ENCODE peak calls at places on chromosomes 12 and 14, in eight cellular contexts. One of them, this sample, is unnamed.

GRCh38 chr14:90720336-90720735 is 95.9 kb downstream of the TTC7B start:
- DNase-seq in AG09309: no peak
- DNase-seq in A549: no peak
- DNase-seq in AG04449: no peak
- DNase-seq in astrocyte of the spinal cord: no peak
- DNase-seq in heart left ventricle: no peak
- DNase-seq in tibial artery: no peak
- DNase-seq in BE2C: peak
- DNase-seq in this sample: no peak

GRCh38 chr12:93111791-93112208 is 182.7 kb upstream of the EEA1 start:
- DNase-seq in A549: no peak
- DNase-seq in BE2C: no peak
- DNase-seq in tibial artery: no peak
- DNase-seq in AG04449: no peak
- DNase-seq in astrocyte of the spinal cord: no peak
- DNase-seq in AG09309: no peak
- DNase-seq in heart left ventricle: no peak
- DNase-seq in this sample: no peak

GRCh38 chr12:21562859-21563258 is 36.8 kb downstream of the SPX start:
- DNase-seq in A549: no peak
- DNase-seq in tibial artery: no peak
- DNase-seq in BE2C: no peak
- DNase-seq in AG04449: no peak
- DNase-seq in heart left ventricle: no peak
- DNase-seq in astrocyte of the spinal cord: no peak
- DNase-seq in AG09309: no peak
- DNase-seq in this sample: no peak

GRCh38 chr12:88309546-88309945 is 167.4 kb downstream of the TMTC3 start:
- DNase-seq in AG04449: no peak
- DNase-seq in AG09309: peak
- DNase-seq in tibial artery: no peak
- DNase-seq in heart left ventricle: no peak
- DNase-seq in astrocyte of the spinal cord: peak
- DNase-seq in A549: no peak
- DNase-seq in BE2C: no peak
- DNase-seq in this sample: peak

GRCh38 chr12:115354476-115354890 is 670.5 kb upstream of the TBX3 start:
- DNase-seq in AG04449: no peak
- DNase-seq in A549: no peak
- DNase-seq in heart left ventricle: no peak
- DNase-seq in astrocyte of the spinal cord: no peak
- DNase-seq in tibial artery: no peak
- DNase-seq in BE2C: no peak
- DNase-seq in AG09309: no peak
- DNase-seq in this sample: no peak

GRCh38 chr12:108734200-108734906 is 3.0 kb upstream of the CORO1C start:
- DNase-seq in BE2C: no peak
- DNase-seq in astrocyte of the spinal cord: peak
- DNase-seq in tibial artery: peak
- DNase-seq in A549: peak
- DNase-seq in AG04449: peak
- DNase-seq in heart left ventricle: no peak
- DNase-seq in AG09309: peak
- DNase-seq in this sample: peak

GRCh38 chr12:132139912-132140311 is 4.2 kb downstream of the DDX51 start:
- DNase-seq in heart left ventricle: no peak
- DNase-seq in BE2C: peak
- DNase-seq in astrocyte of the spinal cord: no peak
- DNase-seq in A549: no peak
- DNase-seq in tibial artery: peak
- DNase-seq in AG09309: no peak
- DNase-seq in AG04449: no peak
- DNase-seq in this sample: no peak

GRCh38 chr12:117452071-117452470 is 90.6 kb upstream of the NOS1 start:
- DNase-seq in BE2C: no peak
- DNase-seq in astrocyte of the spinal cord: no peak
- DNase-seq in AG09309: no peak
- DNase-seq in heart left ventricle: no peak
- DNase-seq in A549: no peak
- DNase-seq in AG04449: no peak
- DNase-seq in tibial artery: no peak
- DNase-seq in this sample: no peak

GRCh38 chr14:34043627-34044372 is 92.9 kb upstream of the EGLN3 start:
- DNase-seq in A549: peak
- DNase-seq in astrocyte of the spinal cord: no peak
- DNase-seq in AG09309: no peak
- DNase-seq in BE2C: no peak
- DNase-seq in heart left ventricle: no peak
- DNase-seq in tibial artery: no peak
- DNase-seq in AG04449: no peak
- DNase-seq in this sample: no peak

GRCh38 chr14:76514599-76514998 is 138.7 kb downstream of the ESRRB start:
- DNase-seq in astrocyte of the spinal cord: no peak
- DNase-seq in heart left ventricle: no peak
- DNase-seq in tibial artery: peak
- DNase-seq in AG09309: no peak
- DNase-seq in AG04449: no peak
- DNase-seq in BE2C: peak
- DNase-seq in A549: peak
- DNase-seq in this sample: peak
- TF ChIP-seq CTCF in astrocyte of the spinal cord: no peak
- TF ChIP-seq CTCF in heart left ventricle: no peak
- TF ChIP-seq CTCF in tibial artery: no peak
- TF ChIP-seq CTCF in AG09309: peak
- TF ChIP-seq CTCF in AG04449: no peak
- TF ChIP-seq CTCF in BE2C: peak
- TF ChIP-seq CTCF in A549: peak
- TF ChIP-seq CTCF in this sample: no peak

DNA sequence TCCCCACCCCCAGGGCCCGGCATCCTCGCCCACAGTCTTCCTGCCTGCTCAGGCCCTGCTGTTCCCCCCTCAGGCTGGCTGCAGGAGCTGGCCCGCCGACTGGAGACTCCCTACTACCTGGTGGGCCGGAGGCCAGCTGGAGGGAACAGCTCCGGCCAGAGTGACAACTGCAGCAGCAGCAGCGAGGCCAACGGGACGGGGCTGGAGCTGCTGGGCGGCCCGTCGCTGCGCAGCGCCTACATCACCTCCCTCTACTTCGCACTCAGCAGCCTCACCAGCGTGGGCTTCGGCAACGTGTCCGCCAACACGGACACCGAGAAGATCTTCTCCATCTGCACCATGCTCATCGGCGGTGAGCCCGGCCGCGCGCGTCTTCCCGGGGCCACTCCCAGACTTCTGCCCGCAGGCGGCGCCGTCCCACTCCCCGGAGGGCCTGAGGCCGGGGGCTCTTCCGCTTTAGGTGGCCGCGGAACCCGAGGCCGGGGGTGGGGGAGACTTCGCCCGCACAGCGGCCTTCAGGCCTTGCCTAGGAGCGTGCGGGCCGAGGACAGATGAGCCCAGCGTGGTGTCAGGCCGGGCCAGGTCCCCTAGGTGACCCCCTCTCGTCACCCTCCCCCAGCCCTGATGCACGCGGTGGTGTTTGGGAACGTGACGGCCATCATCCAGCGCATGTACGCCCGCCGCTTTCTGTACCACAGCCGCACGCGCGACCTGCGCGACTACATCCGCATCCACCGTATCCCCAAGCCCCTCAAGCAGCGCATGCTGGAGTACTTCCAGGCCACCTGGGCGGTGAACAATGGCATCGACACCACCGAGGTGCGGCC is 10.2 kb downstream of the KCNH3 start:
- DNase-seq in A549: no peak
- DNase-seq in tibial artery: no peak
- DNase-seq in AG09309: no peak
- DNase-seq in astrocyte of the spinal cord: no peak
- DNase-seq in heart left ventricle: no peak
- DNase-seq in BE2C: no peak
- DNase-seq in AG04449: no peak
- DNase-seq in this sample: no peak
- TF ChIP-seq CTCF in A549: no peak
- TF ChIP-seq CTCF in tibial artery: peak
- TF ChIP-seq CTCF in AG09309: peak
- TF ChIP-seq CTCF in astrocyte of the spinal cord: peak
- TF ChIP-seq CTCF in heart left ventricle: peak
- TF ChIP-seq CTCF in BE2C: no peak
- TF ChIP-seq CTCF in AG04449: peak
- TF ChIP-seq CTCF in this sample: peak

GRCh38 chr14:22494486-22495135 is 94.4 kb downstream of the DAD1 start:
- DNase-seq in astrocyte of the spinal cord: no peak
- DNase-seq in tibial artery: no peak
- DNase-seq in AG04449: no peak
- DNase-seq in BE2C: no peak
- DNase-seq in heart left ventricle: no peak
- DNase-seq in AG09309: no peak
- DNase-seq in A549: no peak
- DNase-seq in this sample: no peak
- TF ChIP-seq CTCF in astrocyte of the spinal cord: no peak
- TF ChIP-seq CTCF in tibial artery: no peak
- TF ChIP-seq CTCF in AG04449: no peak
- TF ChIP-seq CTCF in BE2C: no peak
- TF ChIP-seq CTCF in heart left ventricle: no peak
- TF ChIP-seq CTCF in AG09309: no peak
- TF ChIP-seq CTCF in A549: no peak
- TF ChIP-seq CTCF in this sample: no peak

DNA sequence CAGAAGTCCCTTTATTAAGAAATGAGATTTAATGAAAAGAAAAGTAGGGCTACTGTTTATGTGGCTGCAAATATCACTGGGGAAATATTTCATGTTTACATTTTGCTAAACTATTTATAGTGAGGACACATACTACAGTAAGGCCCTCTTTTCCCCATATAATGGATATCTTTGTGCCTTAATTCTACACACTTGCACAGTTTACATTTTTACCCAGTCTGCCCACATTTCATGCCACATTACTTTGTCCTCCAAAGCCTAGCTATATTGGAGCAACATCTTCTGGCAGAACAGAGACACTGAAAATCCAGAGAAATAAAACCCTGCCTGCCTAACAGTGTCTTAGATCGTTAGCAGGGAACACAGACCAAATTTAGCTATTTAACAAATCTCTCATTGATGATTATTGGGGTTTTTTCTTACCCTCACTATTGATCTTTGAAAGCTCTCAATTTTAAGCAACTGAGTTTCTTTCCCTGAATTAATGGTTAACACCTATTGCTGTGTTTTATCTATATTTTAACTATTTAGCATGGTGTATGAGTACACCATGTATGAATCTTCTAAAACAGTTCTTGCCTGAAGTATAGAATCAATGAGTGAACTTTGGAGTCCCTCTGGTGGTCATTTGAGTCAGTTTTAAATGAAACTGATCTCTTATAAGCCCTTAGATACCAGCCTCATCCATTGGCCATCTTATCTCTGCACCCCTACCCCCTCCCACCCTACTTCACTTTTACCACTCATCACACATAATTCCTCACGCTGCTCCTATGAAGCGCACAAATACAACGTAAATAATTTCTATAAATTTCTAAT is 170.2 kb downstream of the BCAT1 start:
- DNase-seq in AG09309: peak
- DNase-seq in heart left ventricle: no peak
- DNase-seq in BE2C: no peak
- DNase-seq in AG04449: no peak
- DNase-seq in A549: peak
- DNase-seq in astrocyte of the spinal cord: peak
- DNase-seq in tibial artery: no peak
- DNase-seq in this sample: peak
- TF ChIP-seq CTCF in AG09309: peak
- TF ChIP-seq CTCF in heart left ventricle: peak
- TF ChIP-seq CTCF in BE2C: peak
- TF ChIP-seq CTCF in AG04449: peak
- TF ChIP-seq CTCF in A549: peak
- TF ChIP-seq CTCF in astrocyte of the spinal cord: peak
- TF ChIP-seq CTCF in tibial artery: peak
- TF ChIP-seq CTCF in this sample: peak

GRCh38 chr14:80213602-80214001 is 2.3 kb upstream of the DIO2 start:
- DNase-seq in astrocyte of the spinal cord: peak
- DNase-seq in AG04449: no peak
- DNase-seq in tibial artery: no peak
- DNase-seq in AG09309: peak
- DNase-seq in A549: peak
- DNase-seq in BE2C: peak
- DNase-seq in heart left ventricle: no peak
- DNase-seq in this sample: peak
- TF ChIP-seq CTCF in astrocyte of the spinal cord: peak
- TF ChIP-seq CTCF in AG04449: peak
- TF ChIP-seq CTCF in tibial artery: no peak
- TF ChIP-seq CTCF in AG09309: peak
- TF ChIP-seq CTCF in A549: peak
- TF ChIP-seq CTCF in BE2C: peak
- TF ChIP-seq CTCF in heart left ventricle: no peak
- TF ChIP-seq CTCF in this sample: peak

DNA sequence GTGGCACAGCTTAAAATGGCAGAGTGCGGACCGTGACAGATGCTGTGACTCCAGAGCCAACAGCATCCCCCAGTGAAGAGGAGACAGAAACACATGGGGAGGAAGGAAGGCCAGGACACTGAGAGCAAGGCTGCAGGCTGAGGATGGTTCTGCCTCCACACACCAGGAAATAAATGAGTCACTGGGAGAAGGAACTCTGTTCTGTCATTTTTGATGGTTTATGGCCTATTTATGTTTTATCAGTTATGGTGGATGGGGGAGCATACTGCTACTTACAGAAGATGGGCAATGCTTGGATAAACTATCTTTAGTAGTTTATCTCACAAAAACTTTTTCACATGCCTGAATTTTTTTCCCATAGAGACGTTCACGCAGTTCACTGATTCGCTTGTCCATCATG is 33.8 kb downstream of the ZFYVE21 start:
- DNase-seq in heart left ventricle: no peak
- DNase-seq in AG09309: no peak
- DNase-seq in astrocyte of the spinal cord: no peak
- DNase-seq in AG04449: no peak
- DNase-seq in BE2C: no peak
- DNase-seq in tibial artery: no peak
- DNase-seq in A549: no peak
- DNase-seq in this sample: no peak
- TF ChIP-seq CTCF in heart left ventricle: no peak
- TF ChIP-seq CTCF in AG09309: no peak
- TF ChIP-seq CTCF in astrocyte of the spinal cord: no peak
- TF ChIP-seq CTCF in AG04449: no peak
- TF ChIP-seq CTCF in BE2C: no peak
- TF ChIP-seq CTCF in tibial artery: no peak
- TF ChIP-seq CTCF in A549: no peak
- TF ChIP-seq CTCF in this sample: no peak

This sample was measured in fibroblast of the aortic adventitia.